ENCODE peak calls at places on chromosomes 12 and 14, in four cellular contexts. One of them, this sample, is unnamed.

GRCh38 chr14:75877292-75877691 is 104.5 kb downstream of the TGFB3 start:
- DNase-seq in glutamatergic neuron: no peak
- DNase-seq in fibroblast of the aortic adventitia: peak
- DNase-seq in HFF-Myc: no peak
- DNase-seq in this sample: no peak

GRCh38 chr12:6235499-6235898 is 35.3 kb downstream of the CD9 start:
- DNase-seq in glutamatergic neuron: no peak
- DNase-seq in HFF-Myc: no peak
- DNase-seq in fibroblast of the aortic adventitia: no peak
- DNase-seq in this sample: peak

GRCh38 chr14:88904206-88904647 is 79.8 kb downstream of the TTC8 start:
- DNase-seq in fibroblast of the aortic adventitia: peak
- DNase-seq in HFF-Myc: no peak
- DNase-seq in glutamatergic neuron: no peak
- DNase-seq in this sample: no peak

GRCh38 chr12:123363385-123363742 is 1.3 kb downstream of the SBNO1 start:
- DNase-seq in HFF-Myc: no peak
- DNase-seq in glutamatergic neuron: no peak
- DNase-seq in fibroblast of the aortic adventitia: peak
- DNase-seq in this sample: no peak

GRCh38 chr14:102005336-102005735 is 41.0 kb downstream of the DYNC1H1 start:
- DNase-seq in fibroblast of the aortic adventitia: no peak
- DNase-seq in glutamatergic neuron: no peak
- DNase-seq in HFF-Myc: no peak
- DNase-seq in this sample: no peak

GRCh38 chr12:59070534-59070933 is 150.2 kb upstream of the LRIG3 start:
- DNase-seq in fibroblast of the aortic adventitia: no peak
- DNase-seq in glutamatergic neuron: no peak
- DNase-seq in HFF-Myc: no peak
- DNase-seq in this sample: no peak

GRCh38 chr12:94308612-94309011 is 151.1 kb downstream of the CEP83 start:
- DNase-seq in fibroblast of the aortic adventitia: peak
- DNase-seq in glutamatergic neuron: no peak
- DNase-seq in HFF-Myc: no peak
- DNase-seq in this sample: no peak

GRCh38 chr12:18320036-18320617 is 58.8 kb downstream of the PIK3C2G start:
- DNase-seq in glutamatergic neuron: no peak
- DNase-seq in fibroblast of the aortic adventitia: peak
- DNase-seq in HFF-Myc: peak
- DNase-seq in this sample: peak

GRCh38 chr12:121866331-121866730 is 7.7 kb upstream of the HPD start:
- DNase-seq in glutamatergic neuron: no peak
- DNase-seq in fibroblast of the aortic adventitia: peak
- DNase-seq in HFF-Myc: peak
- DNase-seq in this sample: no peak

GRCh38 chr12:52151859-52152783 is 39.7 kb downstream of the KRT80 start:
- DNase-seq in fibroblast of the aortic adventitia: peak
- DNase-seq in glutamatergic neuron: peak
- DNase-seq in HFF-Myc: no peak
- DNase-seq in this sample: peak

GRCh38 chr12:51905507-51906438 is 1.5 kb upstream of the ACVRL1 start:
- DNase-seq in fibroblast of the aortic adventitia: peak
- DNase-seq in HFF-Myc: no peak
- DNase-seq in glutamatergic neuron: peak
- DNase-seq in this sample: no peak

GRCh38 chr14:71242237-71242748 is 335.0 kb downstream of the PCNX1 start:
- DNase-seq in fibroblast of the aortic adventitia: peak
- DNase-seq in glutamatergic neuron: no peak
- DNase-seq in HFF-Myc: peak
- DNase-seq in this sample: no peak

GRCh38 chr12:106771425-106771824 is 3.1 kb upstream of the RIC8B start:
- DNase-seq in fibroblast of the aortic adventitia: no peak
- DNase-seq in glutamatergic neuron: no peak
- DNase-seq in HFF-Myc: no peak
- DNase-seq in this sample: no peak

GRCh38 chr12:65355461-65355860 is 77.0 kb downstream of the MSRB3 start:
- DNase-seq in fibroblast of the aortic adventitia: peak
- DNase-seq in glutamatergic neuron: no peak
- DNase-seq in HFF-Myc: no peak
- DNase-seq in this sample: no peak

GRCh38 chr14:80202888-80203562 is 8.3 kb downstream of the DIO2 start:
- DNase-seq in fibroblast of the aortic adventitia: no peak
- DNase-seq in glutamatergic neuron: peak
- DNase-seq in HFF-Myc: no peak
- DNase-seq in this sample: peak

GRCh38 chr14:93207468-93208308 is 632 bp downstream of the UBR7 start:
- DNase-seq in HFF-Myc: no peak
- DNase-seq in fibroblast of the aortic adventitia: peak
- DNase-seq in glutamatergic neuron: peak
- DNase-seq in this sample: peak

GRCh38 chr14:33636715-33637114 is 314.2 kb downstream of the EGLN3 start:
- DNase-seq in glutamatergic neuron: no peak
- DNase-seq in HFF-Myc: no peak
- DNase-seq in fibroblast of the aortic adventitia: no peak
- DNase-seq in this sample: no peak

GRCh38 chr14:58455593-58456265 is 28.2 kb downstream of the KIAA0586 start:
- DNase-seq in glutamatergic neuron: no peak
- DNase-seq in fibroblast of the aortic adventitia: peak
- DNase-seq in HFF-Myc: no peak
- DNase-seq in this sample: no peak

GRCh38 chr14:53628747-53629146 is 327.9 kb downstream of the BMP4 start:
- DNase-seq in fibroblast of the aortic adventitia: no peak
- DNase-seq in glutamatergic neuron: no peak
- DNase-seq in HFF-Myc: no peak
- DNase-seq in this sample: no peak

GRCh38 chr12:79098530-79098929 is 234.0 kb downstream of the SYT1 start:
- DNase-seq in fibroblast of the aortic adventitia: no peak
- DNase-seq in glutamatergic neuron: no peak
- DNase-seq in HFF-Myc: peak
- DNase-seq in this sample: no peak

GRCh38 chr12:72089678-72090077 is 151.0 kb downstream of the TPH2 start:
- DNase-seq in glutamatergic neuron: no peak
- DNase-seq in HFF-Myc: no peak
- DNase-seq in fibroblast of the aortic adventitia: no peak
- DNase-seq in this sample: no peak

GRCh38 chr14:24310666-24311604 is at the start of gene LTB4R:
- DNase-seq in fibroblast of the aortic adventitia: peak
- DNase-seq in HFF-Myc: no peak
- DNase-seq in glutamatergic neuron: peak
- DNase-seq in this sample: no peak

GRCh38 chr12:100435948-100436347 is 37.7 kb upstream of the NR1H4 start:
- DNase-seq in HFF-Myc: no peak
- DNase-seq in fibroblast of the aortic adventitia: no peak
- DNase-seq in glutamatergic neuron: no peak
- DNase-seq in this sample: no peak

GRCh38 chr14:94775875-94776217 is 5.9 kb upstream of the GSC start:
- DNase-seq in HFF-Myc: no peak
- DNase-seq in fibroblast of the aortic adventitia: no peak
- DNase-seq in glutamatergic neuron: no peak
- DNase-seq in this sample: no peak

GRCh38 chr14:55398679-55399078 is 13.0 kb downstream of the ATG14 start:
- DNase-seq in HFF-Myc: peak
- DNase-seq in fibroblast of the aortic adventitia: peak
- DNase-seq in glutamatergic neuron: no peak
- DNase-seq in this sample: no peak

GRCh38 chr12:57171668-57172067 is 24.2 kb upstream of the LRP1-AS start:
- DNase-seq in HFF-Myc: no peak
- DNase-seq in fibroblast of the aortic adventitia: peak
- DNase-seq in glutamatergic neuron: no peak
- DNase-seq in this sample: no peak

GRCh38 chr14:39266871-39267591 is 33.3 kb downstream of the MIA2 start:
- DNase-seq in glutamatergic neuron: peak
- DNase-seq in HFF-Myc: peak
- DNase-seq in fibroblast of the aortic adventitia: peak
- DNase-seq in this sample: peak

GRCh38 chr14:38120109-38120508 is 87.6 kb upstream of the SSTR1 start:
- DNase-seq in fibroblast of the aortic adventitia: no peak
- DNase-seq in HFF-Myc: no peak
- DNase-seq in glutamatergic neuron: no peak
- DNase-seq in this sample: no peak

GRCh38 chr14:35682802-35683201 is 126.3 kb downstream of the RALGAPA1 start:
- DNase-seq in glutamatergic neuron: no peak
- DNase-seq in HFF-Myc: no peak
- DNase-seq in fibroblast of the aortic adventitia: no peak
- DNase-seq in this sample: no peak

GRCh38 chr14:74459289-74459946 is 33.4 kb upstream of the SYNDIG1L start:
- DNase-seq in glutamatergic neuron: peak
- DNase-seq in HFF-Myc: peak
- DNase-seq in fibroblast of the aortic adventitia: peak
- DNase-seq in this sample: peak

GRCh38 chr12:93115646-93116045 is 186.6 kb upstream of the EEA1 start:
- DNase-seq in HFF-Myc: no peak
- DNase-seq in glutamatergic neuron: no peak
- DNase-seq in fibroblast of the aortic adventitia: peak
- DNase-seq in this sample: no peak

GRCh38 chr12:50057000-50057841 is at the start of gene ASIC1:
- DNase-seq in fibroblast of the aortic adventitia: peak
- DNase-seq in HFF-Myc: no peak
- DNase-seq in glutamatergic neuron: peak
- DNase-seq in this sample: peak

GRCh38 chr14:99472937-99473336 is 7.7 kb downstream of the SETD3 start:
- DNase-seq in HFF-Myc: no peak
- DNase-seq in glutamatergic neuron: no peak
- DNase-seq in fibroblast of the aortic adventitia: no peak
- DNase-seq in this sample: no peak

DNA sequence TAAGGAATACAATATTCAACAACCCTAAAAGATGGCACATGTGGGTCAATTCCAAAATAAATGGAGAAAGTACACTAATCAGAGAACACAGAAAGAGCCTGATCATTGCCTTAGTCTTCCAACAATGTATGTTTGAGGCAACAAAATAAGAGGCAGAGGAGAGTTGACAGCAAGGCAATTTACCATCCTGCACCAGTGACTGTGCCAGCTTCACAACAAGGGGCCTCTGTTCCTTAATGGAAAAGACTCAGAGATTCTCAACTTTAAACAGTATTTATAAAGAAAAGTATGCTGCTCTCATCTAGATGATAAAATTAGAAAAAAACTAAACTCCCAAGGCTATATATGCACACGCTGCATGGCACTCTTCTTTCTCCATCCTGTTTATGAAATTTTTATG is 25.9 kb downstream of the EPS8 start:
- DNase-seq in HFF-Myc: no peak
- DNase-seq in glutamatergic neuron: no peak
- DNase-seq in fibroblast of the aortic adventitia: no peak
- DNase-seq in this sample: no peak
- TF ChIP-seq CTCF in HFF-Myc: no peak
- TF ChIP-seq CTCF in glutamatergic neuron: no peak
- TF ChIP-seq CTCF in fibroblast of the aortic adventitia: no peak
- TF ChIP-seq CTCF in this sample: no peak

DNA sequence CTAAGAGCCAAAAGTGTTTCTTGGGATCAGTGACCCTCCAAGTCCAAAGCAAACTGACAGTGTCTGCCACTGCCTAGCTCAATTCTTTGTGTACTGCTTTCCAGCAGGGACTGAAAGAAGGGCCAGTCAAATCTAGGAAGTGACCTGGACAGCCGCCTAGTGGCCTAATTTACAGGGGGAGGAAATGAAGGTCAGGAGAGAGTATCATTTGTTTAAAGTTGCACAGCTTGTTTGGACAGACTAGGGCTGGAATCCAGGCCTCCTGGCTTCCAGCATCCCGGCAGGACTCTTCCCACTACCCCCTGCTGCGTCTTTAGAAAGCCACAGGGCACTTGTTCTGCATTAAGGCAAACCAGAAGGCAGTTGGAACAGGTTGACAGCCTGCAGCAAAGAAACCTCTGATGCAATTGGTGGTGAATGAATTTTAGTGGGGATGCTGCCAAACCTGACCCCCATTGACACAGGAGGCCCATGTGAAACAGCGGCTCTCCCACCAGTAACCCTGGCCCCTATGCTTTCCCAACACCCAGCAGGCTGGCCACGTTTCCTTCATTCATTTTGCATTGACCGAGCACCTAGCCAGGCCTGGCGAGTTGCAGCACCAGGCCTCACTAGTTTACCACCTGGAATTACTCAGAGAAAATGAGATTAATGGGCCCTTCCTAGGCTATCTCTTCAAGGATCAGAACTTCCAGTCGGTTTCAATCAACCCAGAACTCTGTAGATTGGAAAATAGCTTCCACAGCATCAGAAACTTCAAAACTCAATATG is 28.2 kb downstream of the GALNT16 start:
- DNase-seq in glutamatergic neuron: no peak
- DNase-seq in fibroblast of the aortic adventitia: peak
- DNase-seq in HFF-Myc: no peak
- DNase-seq in this sample: peak
- TF ChIP-seq CTCF in glutamatergic neuron: peak
- TF ChIP-seq CTCF in fibroblast of the aortic adventitia: peak
- TF ChIP-seq CTCF in HFF-Myc: peak
- TF ChIP-seq CTCF in this sample: peak

GRCh38 chr14:106291626-106292025 is 765.2 kb downstream of the TMEM121 start:
- DNase-seq in fibroblast of the aortic adventitia: no peak
- DNase-seq in HFF-Myc: no peak
- DNase-seq in glutamatergic neuron: no peak
- DNase-seq in this sample: no peak

GRCh38 chr14:106287506-106287905 is 761.1 kb downstream of the TMEM121 start:
- DNase-seq in fibroblast of the aortic adventitia: no peak
- DNase-seq in HFF-Myc: no peak
- DNase-seq in glutamatergic neuron: no peak
- DNase-seq in this sample: no peak

GRCh38 chr14:106286697-106287290 is 760.4 kb downstream of the TMEM121 start:
- DNase-seq in HFF-Myc: no peak
- DNase-seq in glutamatergic neuron: no peak
- DNase-seq in fibroblast of the aortic adventitia: no peak
- DNase-seq in this sample: no peak
- TF ChIP-seq CTCF in HFF-Myc: peak
- TF ChIP-seq CTCF in glutamatergic neuron: no peak
- TF ChIP-seq CTCF in fibroblast of the aortic adventitia: no peak
- TF ChIP-seq CTCF in this sample: no peak

DNA sequence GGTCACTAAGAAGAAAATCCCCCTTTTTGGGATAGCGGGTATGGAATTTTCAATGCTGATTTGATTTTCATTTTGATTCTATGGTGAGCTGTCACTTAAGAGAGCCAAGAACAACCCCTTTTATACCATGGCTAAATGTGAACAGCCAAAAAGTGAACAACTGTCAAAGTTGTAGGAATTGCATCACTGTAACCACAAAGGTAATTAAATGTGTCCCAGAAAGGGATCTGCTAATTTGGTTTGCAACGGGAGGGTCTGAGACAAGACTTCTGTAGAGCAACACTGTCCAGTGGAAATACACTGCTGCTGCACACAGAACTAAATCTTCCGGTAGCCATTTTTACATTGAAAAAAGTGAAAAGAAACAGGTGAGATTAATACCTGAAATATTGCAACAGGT is 14.6 kb downstream of the CHST11 start:
- DNase-seq in HFF-Myc: no peak
- DNase-seq in glutamatergic neuron: no peak
- DNase-seq in fibroblast of the aortic adventitia: no peak
- DNase-seq in this sample: no peak
- TF ChIP-seq CTCF in HFF-Myc: no peak
- TF ChIP-seq CTCF in glutamatergic neuron: no peak
- TF ChIP-seq CTCF in fibroblast of the aortic adventitia: no peak
- TF ChIP-seq CTCF in this sample: no peak

This sample was measured in nephron progenitor cell.